ENCODE peak calls at places on chromosomes 16 and 17, in four cellular contexts. D, C, E and A are unnamed samples.

GRCh38 chr16:30185141-30185682 is 1.8 kb downstream of the CORO1A start:
- DNase-seq in C (no peak), D (no peak), E (no peak), A (no peak)

GRCh38 chr16:89922884-89923639 is at the start of gene TUBB3:
- DNase-seq in D (peak; percentile 78), E (peak; percentile 80), C (peak; percentile 83), A (no peak)

GRCh38 chr16:55330726-55331647 is 7.0 kb downstream of the IRX6 start:
- DNase-seq in D (no peak), C (no peak), E (no peak), A (no peak)

GRCh38 chr17:19237389-19238166 is 412 bp downstream of the EPN2 start:
- DNase-seq in E (no peak), C (peak; percentile 51), D (no peak), A (no peak)

GRCh38 chr16:49492090-49492801 is 118.6 kb downstream of the C16orf78 start:
- DNase-seq in E (peak; percentile 9), C (peak; percentile 34), D (peak; percentile 6), A (no peak)

GRCh38 chr17:10999484-10999883 is 161.6 kb upstream of the PIRT start:
- DNase-seq in D (no peak), E (no peak), C (no peak), A (no peak)

GRCh38 chr16:64130140-64130539 is 991.7 kb downstream of the CDH11 start:
- DNase-seq in E (no peak), C (no peak), D (no peak), A (no peak)

GRCh38 chr17:307741-308507 is 44.7 kb downstream of the RPH3AL start:
- DNase-seq in E (no peak), C (no peak), D (no peak), A (no peak)

GRCh38 chr16:83979456-83979855 is 11.4 kb downstream of the NECAB2 start:
- DNase-seq in C (no peak), D (no peak), E (no peak), A (no peak)

GRCh38 chr17:51371732-51372151 is 111.4 kb downstream of the UTP18 start:
- DNase-seq in D (peak; percentile 85), C (peak; percentile 51), E (peak; percentile 21), A (no peak)

GRCh38 chr17:48055531-48056245 is 7.5 kb downstream of the NFE2L1 start:
- DNase-seq in E (peak; percentile 47), C (no peak), D (no peak), A (no peak)

GRCh38 chr16:49598386-49599170 is 225.0 kb downstream of the C16orf78 start:
- DNase-seq in C (no peak), D (no peak), E (no peak), A (no peak)

GRCh38 chr16:68370221-68370920 is 59.6 kb downstream of the PRMT7 start:
- DNase-seq in D (no peak), C (no peak), E (no peak), A (no peak)

GRCh38 chr17:10278218-10278617 is 79.8 kb upstream of the GAS7 start:
- DNase-seq in C (no peak), D (no peak), E (no peak), A (no peak)

GRCh38 chr17:13153036-13153435 is 135.2 kb upstream of the ELAC2 start:
- DNase-seq in E (peak; percentile 47), C (no peak), D (no peak), A (no peak)

GRCh38 chr17:7019406-7019805 is 3.4 kb upstream of the BCL6B start:
- DNase-seq in E (no peak), D (no peak), C (no peak), A (no peak)

GRCh38 chr17:57783338-57783742 is 38.2 kb upstream of the CCDC182 start:
- DNase-seq in C (peak; percentile 59), D (peak; percentile 79), E (peak; percentile 22), A (no peak)

GRCh38 chr16:19710991-19711545 is 7.0 kb downstream of the KNOP1 start:
- DNase-seq in D (no peak), E (no peak), C (no peak), A (no peak)

GRCh38 chr16:19711643-19712042 is 6.4 kb downstream of the KNOP1 start:
- DNase-seq in C (no peak), D (no peak), E (no peak), A (no peak)

GRCh38 chr16:19708498-19709205 is 9.4 kb downstream of the KNOP1 start:
- DNase-seq in E (no peak), D (no peak), C (no peak), A (no peak)

GRCh38 chr16:19709381-19710136 is 8.5 kb downstream of the KNOP1 start:
- DNase-seq in D (no peak), E (no peak), C (no peak), A (no peak)

DNA sequence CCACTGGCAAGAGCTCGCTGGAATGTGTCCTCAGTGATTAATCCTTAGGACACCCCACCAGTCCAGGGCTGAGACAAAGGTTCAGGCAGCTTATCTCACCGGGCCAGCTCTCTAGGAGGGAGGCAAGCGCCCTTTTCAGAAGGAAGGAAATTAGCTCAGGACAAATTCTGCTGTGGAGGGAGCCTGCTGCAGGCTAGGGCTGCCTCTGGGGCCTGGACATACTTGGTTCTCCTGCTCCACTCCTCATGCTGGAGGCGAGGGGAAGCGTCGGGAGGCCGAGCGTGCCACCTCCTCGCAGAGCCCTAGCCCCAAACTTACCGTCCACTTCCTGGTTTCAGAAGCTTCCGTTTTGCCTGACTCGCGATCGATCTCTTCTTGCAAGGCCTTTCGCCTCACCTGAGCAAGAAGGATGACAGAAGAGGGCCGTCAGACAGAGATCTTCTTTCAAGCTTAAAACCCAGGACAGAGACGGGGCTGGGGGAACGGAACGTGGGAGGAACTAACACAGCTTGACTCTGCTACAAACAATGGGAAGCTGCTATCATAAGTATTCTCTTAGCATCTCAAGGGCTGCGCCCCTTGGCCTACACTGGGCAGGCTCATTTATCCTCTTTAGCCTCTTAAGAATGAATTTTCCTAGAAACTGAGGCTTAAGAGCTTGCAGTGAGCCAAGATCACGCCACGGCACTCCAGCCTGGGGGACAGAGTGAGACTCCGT is 7.7 kb downstream of the KNOP1 start:
- DNase-seq in C (peak; percentile 40), E (no peak), D (no peak), A (no peak)
- H3K4me3 ChIP-seq in C (no peak overlapping the region), E (no peak overlapping the region), D (no peak overlapping the region), A (no peak overlapping the region)

GRCh38 chr16:51420247-51420646 is 269.2 kb upstream of the SALL1 start:
- DNase-seq in D (no peak), C (no peak), E (no peak), A (no peak)
- H2AFZ ChIP-seq in D (no peak overlapping the region), C (no peak overlapping the region), E (no peak overlapping the region), A (no peak overlapping the region)

GRCh38 chr17:45428050-45428953 is 4.4 kb downstream of the ARHGAP27 start:
- DNase-seq in D (peak; percentile 87), E (peak; percentile 44), C (peak; percentile 65), A (no peak)

GRCh38 chr17:45430006-45430737 is 2.5 kb downstream of the ARHGAP27 start:
- DNase-seq in D (no peak), E (no peak), C (no peak), A (no peak)

GRCh38 chr17:45428954-45429337 is 3.7 kb downstream of the ARHGAP27 start:
- DNase-seq in D (no peak), C (no peak), E (no peak), A (no peak)

GRCh38 chr17:45430738-45431530 is 1.7 kb downstream of the ARHGAP27 start:
- DNase-seq in C (no peak), D (peak; percentile 87), E (no peak), A (no peak)

GRCh38 chr17:45429338-45430005 is 3.2 kb downstream of the ARHGAP27 start:
- DNase-seq in D (no peak), E (no peak), C (no peak), A (no peak)
- TF ChIP-seq EZH2 in D (no peak), E (peak; percentile 93), C (no peak), A (no peak)

GRCh38 chr17:74860999-74861553 is 1.4 kb upstream of the GRIN2C start:
- DNase-seq in D (no peak), C (no peak), E (no peak), A (no peak)
- H3K4me3 ChIP-seq in D (no peak overlapping the region), C (no peak overlapping the region), E (peak overlapping the region; percentile 14), A (no peak overlapping the region)

GRCh38 chr17:82664701-82665182 is 16.5 kb upstream of the WDR45B start:
- DNase-seq in C (no peak), E (no peak), D (no peak), A (no peak)
- H2AFZ ChIP-seq in C (no peak overlapping the region), E (no peak overlapping the region), D (no peak overlapping the region), A (no peak overlapping the region)

GRCh38 chr17:81648707-81649085 is 7.6 kb downstream of the PDE6G start:
- DNase-seq in C (no peak), E (no peak), D (no peak), A (no peak)

GRCh38 chr17:81646869-81647600 is 9.3 kb downstream of the PDE6G start:
- DNase-seq in D (no peak), C (no peak), E (no peak), A (no peak)

GRCh38 chr17:81644976-81645952 is 8.3 kb downstream of the TSPAN10 start:
- DNase-seq in E (no peak), C (no peak), D (no peak), A (no peak)

GRCh38 chr17:81648013-81648706 is 8.2 kb downstream of the PDE6G start:
- DNase-seq in E (no peak), D (no peak), C (no peak), A (no peak)

DNA sequence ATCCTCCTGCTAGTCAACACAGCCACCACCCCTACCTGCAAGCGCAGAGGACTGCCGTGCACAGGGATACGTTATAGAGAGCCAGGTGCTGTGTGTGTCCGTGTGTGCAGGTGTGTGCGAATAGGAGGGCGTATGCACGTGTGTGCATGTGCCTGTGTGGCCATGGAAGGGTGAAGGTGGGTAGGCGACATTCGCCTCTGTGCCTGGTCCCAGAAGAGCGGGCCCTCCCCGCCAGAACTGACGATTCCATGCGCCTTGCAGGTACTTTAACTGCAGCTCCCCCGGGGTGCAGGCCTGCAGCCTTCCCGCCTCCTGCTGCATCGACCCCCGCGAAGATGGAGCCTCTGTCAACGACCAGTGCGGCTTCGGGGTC is 8.7 kb downstream of the PDE6G start:
- DNase-seq in E (no peak), D (no peak), C (no peak), A (no peak)
- TF ChIP-seq EZH2 in E (peak; percentile 72), D (no peak), C (no peak), A (peak; percentile 59)

GRCh38 chr16:3876160-3876559 is 4.4 kb downstream of the CREBBP start:
- DNase-seq in D (no peak), C (no peak), E (no peak), A (no peak)

GRCh38 chr16:3874794-3875692 is 5.5 kb downstream of the CREBBP start:
- DNase-seq in E (no peak), D (no peak), C (no peak), A (no peak)

GRCh38 chr16:3878610-3879009 is 1.9 kb downstream of the CREBBP start:
- DNase-seq in D (no peak), C (no peak), E (peak; percentile 37), A (no peak)

GRCh38 chr16:3874242-3874641 is 6.3 kb downstream of the CREBBP start:
- DNase-seq in D (no peak), C (no peak), E (no peak), A (no peak)

GRCh38 chr16:3876695-3877094 is 3.8 kb downstream of the CREBBP start:
- DNase-seq in E (peak; percentile 56), C (no peak), D (no peak), A (no peak)
- H3K4me3 ChIP-seq in E (peak overlapping the region; percentile 46), C (no peak overlapping the region), D (no peak overlapping the region), A (no peak overlapping the region)